ENCODE peak calls at places on chromosomes 12 and 14, in four cellular contexts. V, J, L and G are unnamed samples.

GRCh38 chr12:30996752-30997151 is 70.2 kb downstream of the TSPAN11 start:
- DNase-seq in L (no peak), V (no peak), J (no peak), G (no peak)

GRCh38 chr12:113424915-113425823 is 3.0 kb downstream of the SDSL start:
- DNase-seq in L (peak; percentile 38), V (peak; percentile 75), J (peak; percentile 69), G (peak; percentile 72)

GRCh38 chr14:59067135-59067894 is 121.2 kb upstream of the DAAM1 start:
- DNase-seq in L (no peak), J (no peak), V (no peak), G (no peak)

GRCh38 chr12:644818-645552 is 18.3 kb downstream of the NINJ2 start:
- DNase-seq in V (no peak), L (no peak), J (no peak), G (peak; percentile 49)

GRCh38 chr12:6550294-6551062 is 5.4 kb downstream of the IFFO1 start:
- DNase-seq in V (no peak), L (no peak), J (no peak), G (peak; percentile 78)

GRCh38 chr14:55877942-55878341 is 240.3 kb upstream of the PELI2 start:
- DNase-seq in V (no peak), L (no peak), J (no peak), G (peak; percentile 49)

GRCh38 chr12:6450091-6450868 is 1.6 kb upstream of the TAPBPL start:
- DNase-seq in V (no peak), J (no peak), L (no peak), G (no peak)

GRCh38 chr12:94109154-94109553 is 39.2 kb upstream of the PLXNC1 start:
- DNase-seq in J (peak; percentile 77), V (peak; percentile 90), L (no peak), G (no peak)

GRCh38 chr14:67863223-67863622 is 43.6 kb downstream of the RAD51B start:
- DNase-seq in V (no peak), J (no peak), L (no peak), G (no peak)

GRCh38 chr12:47686645-47687240 is 19.1 kb downstream of the RPAP3 start:
- DNase-seq in J (peak; percentile 15), V (peak; percentile 27), L (no peak), G (no peak)

GRCh38 chr14:87503711-87504110 is 489.3 kb downstream of the GALC start:
- DNase-seq in V (no peak), L (no peak), J (no peak), G (no peak)

GRCh38 chr12:10331642-10332239 is 24.1 kb downstream of the KLRD1 start:
- DNase-seq in V (no peak), L (no peak), J (no peak), G (no peak)

GRCh38 chr14:94536836-94537235 is 24.4 kb upstream of the SERPINA4 start:
- DNase-seq in J (no peak), V (no peak), L (no peak), G (no peak)

GRCh38 chr12:111645433-111645832 is 40.3 kb downstream of the BRAP start:
- DNase-seq in J (no peak), V (no peak), L (no peak), G (no peak)

GRCh38 chr14:100143934-100144333 is 15.5 kb downstream of the DEGS2 start:
- DNase-seq in J (no peak), V (no peak), L (no peak), G (no peak)

GRCh38 chr14:44339256-44339655 is 167.8 kb downstream of the FSCB start:
- DNase-seq in V (no peak), L (no peak), J (no peak), G (no peak)

GRCh38 chr12:109458086-109458485 is 19.0 kb downstream of the KCTD10 start:
- DNase-seq in V (no peak), L (no peak), J (no peak), G (no peak)